ENCODE peak calls at places on chromosome 20, in seven cellular contexts. O is AG04450, W is cardiac fibroblast, C is HL-60, G is bronchial epithelial cell, M is breast epithelium, T is upper lobe of left lung. R is an unnamed sample.

GRCh38 chr20:19022791-19023448 is 189.5 kb upstream of the SLC24A3 start:
- DNase-seq in O (no peak), W (no peak), C (no peak), G (no peak), M (no peak), T (no peak), R (no peak)

GRCh38 chr20:13788167-13788834 is 3.5 kb downstream of the NDUFAF5 start:
- DNase-seq in O (no peak), W (peak; percentile 71), C (no peak), G (peak; percentile 71), M (peak; percentile 35), T (peak; percentile 55), R (peak; percentile 70)

GRCh38 chr20:42996141-42996540 is 193.6 kb downstream of the PTPRT start:
- DNase-seq in O (no peak), W (no peak), C (no peak), G (no peak), M (no peak), T (no peak), R (no peak)

GRCh38 chr20:10466325-10466724 is 31.2 kb downstream of the SLX4IP start:
- DNase-seq in O (no peak), W (no peak), C (no peak), G (no peak), M (no peak), T (no peak), R (peak; percentile 26)

GRCh38 chr20:38727602-38728236 is 3.4 kb downstream of the SLC32A1 start:
- DNase-seq in O (no peak), W (no peak), C (no peak), G (no peak), M (no peak), T (no peak), R (no peak)

GRCh38 chr20:23011008-23011721 is 23.9 kb upstream of the SSTR4 start:
- DNase-seq in O (no peak), W (no peak), C (no peak), G (no peak), M (no peak), T (no peak), R (no peak)

GRCh38 chr20:54980321-54980960 is 505.0 kb downstream of the DOK5 start:
- DNase-seq in O (no peak), W (no peak), C (no peak), G (peak; percentile 33), M (no peak), T (no peak), R (peak; percentile 1)

GRCh38 chr20:36391456-36391855 is 85.3 kb downstream of the DLGAP4 start:
- DNase-seq in O (no peak), W (peak; percentile 14), C (no peak), G (peak; percentile 23), M (no peak), T (no peak), R (no peak)

GRCh38 chr20:47150403-47151152 is 205.9 kb downstream of the ZMYND8 start:
- DNase-seq in O (no peak), W (peak; percentile 81), C (peak; percentile 14), G (peak; percentile 63), M (no peak), T (peak; percentile 77), R (peak; percentile 76)

GRCh38 chr20:41366546-41367392 is at the start of gene EMILIN3:
- DNase-seq in O (no peak), W (no peak), C (no peak), G (no peak), M (no peak), T (no peak), R (no peak)

GRCh38 chr20:10261702-10262101 is 43.1 kb downstream of the SNAP25 start:
- DNase-seq in O (no peak), W (no peak), C (no peak), G (no peak), M (no peak), T (no peak), R (no peak)

GRCh38 chr20:24357169-24357568 is 112.3 kb upstream of the SYNDIG1 start:
- DNase-seq in O (no peak), W (no peak), C (no peak), G (no peak), M (no peak), T (no peak), R (no peak)

GRCh38 chr20:47427067-47427466 is 70.6 kb upstream of the ZMYND8 start:
- DNase-seq in O (no peak), W (no peak), C (no peak), G (no peak), M (no peak), T (no peak), R (no peak)

GRCh38 chr20:50586531-50587232 is 76.5 kb downstream of the PTPN1 start:
- DNase-seq in O (no peak), W (no peak), C (no peak), G (no peak), M (no peak), T (no peak), R (no peak)

GRCh38 chr20:36275441-36276189 is 30.5 kb upstream of the DLGAP4 start:
- DNase-seq in O (no peak), W (no peak), C (no peak), G (no peak), M (no peak), T (no peak), R (no peak)

GRCh38 chr20:46990017-46990810 is 95.6 kb downstream of the EYA2 start:
- DNase-seq in O (no peak), W (no peak), C (no peak), G (peak; percentile 51), M (peak; percentile 82), T (no peak), R (no peak)

GRCh38 chr20:32036716-32037355 is 15.2 kb upstream of the HCK start:
- DNase-seq in O (no peak), W (peak; percentile 32), C (no peak), G (no peak), M (no peak), T (no peak), R (peak; percentile 12)

GRCh38 chr20:32034581-32035397 is 17.3 kb upstream of the HCK start:
- DNase-seq in O (no peak), W (peak; percentile 18), C (no peak), G (no peak), M (no peak), T (peak; percentile 52), R (no peak)

GRCh38 chr20:32037929-32038328 is 14.1 kb upstream of the HCK start:
- DNase-seq in O (no peak), W (peak; percentile 67), C (no peak), G (peak; percentile 48), M (no peak), T (no peak), R (peak; percentile 37)

GRCh38 chr20:32036252-32036651 is 15.8 kb upstream of the HCK start:
- DNase-seq in O (no peak), W (no peak), C (no peak), G (no peak), M (no peak), T (no peak), R (no peak)

DNA sequence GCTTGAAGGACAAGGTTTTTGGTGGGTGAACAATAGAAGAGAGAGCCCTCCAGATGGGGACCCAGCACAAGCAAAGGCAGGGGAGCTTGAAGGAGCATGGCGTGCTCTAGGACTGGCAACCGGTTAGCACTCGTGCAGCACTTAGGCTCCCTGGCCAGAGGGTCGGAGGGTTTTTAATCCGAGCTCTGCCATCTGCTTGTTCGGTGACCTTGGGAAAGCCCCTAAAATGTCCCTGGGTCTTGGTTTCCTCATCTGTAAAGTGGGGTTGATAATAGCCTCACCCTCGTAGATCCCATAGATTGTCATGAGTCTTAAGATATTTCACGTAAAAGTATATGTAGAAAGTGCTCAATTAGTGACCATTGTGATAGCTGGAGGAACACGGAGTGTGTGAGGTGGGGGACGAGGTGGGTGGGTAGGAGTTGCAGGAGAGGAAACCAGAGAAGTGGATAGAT is 16.6 kb upstream of the HCK start:
- DNase-seq in O (no peak), W (no peak), C (no peak), G (no peak), M (no peak), T (no peak), R (no peak)
- TF ChIP-seq CTCF in O (no peak), W (no peak), C (no peak), G (no peak), M (no peak), T (no peak), R (no peak)

GRCh38 chr20:33423141-33423834 is 20.3 kb downstream of the SNTA1 start:
- DNase-seq in O (no peak), W (peak; percentile 66), C (no peak), G (no peak), M (no peak), T (no peak), R (peak; percentile 62)
- H3K4me3 ChIP-seq in O (no peak overlapping the region), W (no peak overlapping the region), C (no peak overlapping the region), G (no peak overlapping the region), M (no peak overlapping the region), T (no peak overlapping the region), R (no peak overlapping the region)

DNA sequence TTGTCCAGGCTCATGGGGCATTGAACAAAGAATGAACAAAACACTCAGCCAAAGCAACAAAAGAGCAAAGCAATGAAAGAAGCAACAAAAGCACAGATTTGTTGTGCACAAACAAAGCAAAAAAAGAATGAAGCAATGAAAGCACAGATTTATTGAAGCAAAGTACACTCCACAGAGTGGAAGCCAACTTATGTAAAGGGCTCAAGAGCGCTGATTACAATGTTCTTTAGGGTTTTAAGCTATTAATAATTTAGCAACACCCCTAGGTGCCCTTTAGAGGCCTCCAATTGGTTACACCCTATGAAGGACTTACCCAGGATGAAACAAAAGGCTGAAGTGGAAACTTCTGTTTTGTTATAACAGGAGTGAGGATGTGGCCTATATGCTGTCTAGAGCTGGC is 179.2 kb upstream of the PROKR2 start:
- DNase-seq in O (no peak), W (no peak), C (no peak), G (no peak), M (no peak), T (no peak), R (no peak)
- TF ChIP-seq CTCF in O (no peak), W (no peak), C (no peak), G (no peak), M (no peak), T (no peak), R (no peak)

DNA sequence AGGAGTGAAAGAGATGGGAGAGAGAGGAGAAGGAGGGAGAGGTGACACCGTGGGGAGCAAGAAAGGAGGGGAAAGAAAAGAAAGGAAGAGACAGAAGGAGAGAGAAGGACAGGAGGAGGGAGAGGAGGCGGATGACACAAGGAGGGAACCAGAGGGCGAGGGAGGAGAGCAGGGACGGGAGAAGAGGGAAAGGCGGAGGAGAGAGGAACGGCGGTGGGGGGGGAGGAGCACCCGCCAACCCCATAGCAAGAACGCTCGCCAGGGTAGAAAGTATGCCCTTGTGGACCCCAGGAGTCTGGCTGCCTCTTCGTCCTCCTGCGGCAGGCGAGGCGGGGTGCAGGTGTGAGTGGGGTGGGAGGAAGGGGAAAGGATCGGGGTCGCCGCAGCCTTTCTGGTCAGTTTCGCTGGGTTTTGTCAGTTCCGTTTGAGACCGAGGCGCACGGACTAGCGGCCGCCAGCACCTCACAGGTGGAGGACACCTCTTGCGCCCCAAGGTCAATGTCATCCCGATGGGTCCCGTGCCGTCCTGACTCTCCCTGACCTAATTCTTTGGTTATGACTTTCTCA is 4.4 kb upstream of the INSM1 start:
- DNase-seq in O (no peak), W (no peak), C (no peak), G (no peak), M (no peak), T (no peak), R (no peak)
- H3K4me3 ChIP-seq in O (no peak overlapping the region), W (no peak overlapping the region), C (no peak overlapping the region), G (no peak overlapping the region), M (peak overlapping the region; percentile 20), T (no peak overlapping the region), R (no peak overlapping the region)